ENCODE peak calls at places on chromosomes 16 and 17, in six cellular contexts. T, F, I, Z, A and B are unnamed samples.
A peak's percentile ranks its signal among the peaks of the same experiment; 100 is the strongest.

GRCh38 chr16:53921042-53921441 is 217.1 kb downstream of the FTO start:
- DNase-seq in T (no peak), F (no peak), I (no peak), Z (no peak), A (no peak), B (peak; percentile 59)

GRCh38 chr17:1730345-1731193 is 6.1 kb downstream of the WDR81 start:
- DNase-seq in T (no peak), F (no peak), I (peak; percentile 61), Z (no peak), A (peak; percentile 54), B (no peak)

GRCh38 chr17:74987909-74988711 is 678 bp downstream of the CDR2L start:
- DNase-seq in T (no peak), F (peak; percentile 85), I (peak; percentile 74), Z (no peak), A (peak; percentile 67), B (peak; percentile 88)

GRCh38 chr16:81908466-81909230 is 102.6 kb downstream of the SDR42E1 start:
- DNase-seq in T (no peak), F (no peak), I (no peak), Z (no peak), A (no peak), B (no peak)

GRCh38 chr17:79658811-79659207 is 48.0 kb upstream of the RBFOX3 start:
- DNase-seq in T (no peak), F (peak; percentile 85), I (no peak), Z (no peak), A (no peak), B (peak; percentile 77)

GRCh38 chr16:21708533-21709115 is 44.9 kb downstream of the OTOA start:
- DNase-seq in T (peak; percentile 8), F (peak; percentile 91), I (peak; percentile 83), Z (peak; percentile 17), A (peak; percentile 35), B (peak; percentile 85)

GRCh38 chr17:15273141-15273793 is 8.1 kb upstream of the PMP22 start:
- DNase-seq in T (peak; percentile 97), F (no peak), I (no peak), Z (peak; percentile 91), A (peak; percentile 94), B (no peak)

GRCh38 chr17:33038740-33039139 is 47.1 kb downstream of the SPACA3 start:
- DNase-seq in T (no peak), F (peak; percentile 80), I (no peak), Z (no peak), A (no peak), B (peak; percentile 85)

GRCh38 chr16:1506494-1507213 is 13.5 kb downstream of the TELO2 start:
- DNase-seq in T (no peak), F (no peak), I (no peak), Z (no peak), A (no peak), B (no peak)

GRCh38 chr16:49980166-49980565 is 44.9 kb upstream of the CNEP1R1 start:
- DNase-seq in T (no peak), F (no peak), I (no peak), Z (no peak), A (no peak), B (no peak)

GRCh38 chr17:80068301-80069160 is 32.1 kb downstream of the CCDC40 start:
- DNase-seq in T (no peak), F (no peak), I (peak; percentile 54), Z (no peak), A (no peak), B (no peak)

GRCh38 chr16:67305216-67306071 is 21.1 kb downstream of the KCTD19 start:
- DNase-seq in T (no peak), F (no peak), I (no peak), Z (no peak), A (no peak), B (no peak)

GRCh38 chr17:4018446-4018845 is 54.2 kb upstream of the ATP2A3 start:
- DNase-seq in T (no peak), F (no peak), I (no peak), Z (no peak), A (no peak), B (no peak)

GRCh38 chr16:81520560-81521135 is 76.0 kb downstream of the CMIP start:
- DNase-seq in T (no peak), F (no peak), I (no peak), Z (no peak), A (no peak), B (no peak)

GRCh38 chr17:7555320-7555948 is 3.1 kb upstream of the TNFSF13 start:
- DNase-seq in T (no peak), F (peak; percentile 63), I (no peak), Z (no peak), A (no peak), B (no peak)